ENCODE peak calls at places on chromosomes 7 and 10, in five cellular contexts. One of them, this sample, is unnamed.

GRCh38 chr7:133275008-133275407 is 22.1 kb downstream of the EXOC4 start:
- DNase-seq in AG09309: no peak
- DNase-seq in foreskin fibroblast: no peak
- DNase-seq in tibial artery: no peak
- DNase-seq in cardiac muscle cell: no peak
- DNase-seq in this sample: no peak

GRCh38 chr10:61750943-61751471 is 88.3 kb downstream of the CABCOCO1 start:
- DNase-seq in cardiac muscle cell: peak
- DNase-seq in tibial artery: peak
- DNase-seq in AG09309: no peak
- DNase-seq in foreskin fibroblast: peak
- DNase-seq in this sample: peak

GRCh38 chr10:28332699-28333098 is 29.8 kb upstream of the MPP7 start:
- DNase-seq in foreskin fibroblast: no peak
- DNase-seq in cardiac muscle cell: no peak
- DNase-seq in AG09309: no peak
- DNase-seq in tibial artery: no peak
- DNase-seq in this sample: no peak

GRCh38 chr7:30062587-30062986 is 34.4 kb downstream of the PLEKHA8 start:
- DNase-seq in AG09309: peak
- DNase-seq in tibial artery: no peak
- DNase-seq in foreskin fibroblast: peak
- DNase-seq in cardiac muscle cell: peak
- DNase-seq in this sample: peak

GRCh38 chr7:18226598-18226997 is 199.0 kb upstream of the PRPS1L1 start:
- DNase-seq in foreskin fibroblast: no peak
- DNase-seq in cardiac muscle cell: no peak
- DNase-seq in AG09309: no peak
- DNase-seq in tibial artery: no peak
- DNase-seq in this sample: no peak

GRCh38 chr7:123208793-123209192 is 9.0 kb upstream of the SLC13A1 start:
- DNase-seq in cardiac muscle cell: peak
- DNase-seq in foreskin fibroblast: no peak
- DNase-seq in tibial artery: no peak
- DNase-seq in AG09309: no peak
- DNase-seq in this sample: peak

GRCh38 chr7:92763636-92764423 is 72.5 kb downstream of the CDK6 start:
- DNase-seq in cardiac muscle cell: peak
- DNase-seq in AG09309: no peak
- DNase-seq in foreskin fibroblast: peak
- DNase-seq in tibial artery: no peak
- DNase-seq in this sample: peak

GRCh38 chr10:123952099-123952498 is 60.5 kb upstream of the CPXM2 start:
- DNase-seq in foreskin fibroblast: no peak
- DNase-seq in cardiac muscle cell: no peak
- DNase-seq in tibial artery: no peak
- DNase-seq in AG09309: no peak
- DNase-seq in this sample: no peak

GRCh38 chr7:23109470-23109869 is 3.9 kb downstream of the KLHL7 start:
- DNase-seq in AG09309: no peak
- DNase-seq in cardiac muscle cell: no peak
- DNase-seq in foreskin fibroblast: no peak
- DNase-seq in tibial artery: no peak
- DNase-seq in this sample: no peak

GRCh38 chr10:7787857-7788639 is at the start of the genes ATP5F1C and KIN:
- DNase-seq in tibial artery: peak
- DNase-seq in foreskin fibroblast: peak
- DNase-seq in AG09309: peak
- DNase-seq in cardiac muscle cell: peak
- DNase-seq in this sample: peak

GRCh38 chr7:106126170-106126938 is 14.2 kb upstream of the SYPL1 start:
- DNase-seq in AG09309: no peak
- DNase-seq in tibial artery: no peak
- DNase-seq in foreskin fibroblast: peak
- DNase-seq in cardiac muscle cell: peak
- DNase-seq in this sample: no peak

GRCh38 chr10:130411496-130412070 is 275.4 kb downstream of the GLRX3 start:
- DNase-seq in AG09309: no peak
- DNase-seq in tibial artery: no peak
- DNase-seq in foreskin fibroblast: no peak
- DNase-seq in cardiac muscle cell: no peak
- DNase-seq in this sample: no peak

GRCh38 chr7:71486856-71487628 is 355.1 kb downstream of the GALNT17 start:
- DNase-seq in tibial artery: peak
- DNase-seq in cardiac muscle cell: peak
- DNase-seq in AG09309: no peak
- DNase-seq in foreskin fibroblast: peak
- DNase-seq in this sample: peak

GRCh38 chr10:133365461-133366129 is 7.6 kb downstream of the ECHS1 start:
- DNase-seq in foreskin fibroblast: no peak
- DNase-seq in cardiac muscle cell: no peak
- DNase-seq in tibial artery: no peak
- DNase-seq in AG09309: no peak
- DNase-seq in this sample: no peak

GRCh38 chr10:133366130-133366478 is 7.0 kb downstream of the ECHS1 start:
- DNase-seq in foreskin fibroblast: no peak
- DNase-seq in cardiac muscle cell: no peak
- DNase-seq in tibial artery: no peak
- DNase-seq in AG09309: no peak
- DNase-seq in this sample: no peak

GRCh38 chr10:133366751-133367150 is 6.4 kb downstream of the ECHS1 start:
- DNase-seq in foreskin fibroblast: no peak
- DNase-seq in tibial artery: peak
- DNase-seq in cardiac muscle cell: no peak
- DNase-seq in AG09309: no peak
- DNase-seq in this sample: no peak

GRCh38 chr10:133362846-133363245 is 5.0 kb upstream of the FUOM start:
- DNase-seq in foreskin fibroblast: no peak
- DNase-seq in tibial artery: no peak
- DNase-seq in AG09309: no peak
- DNase-seq in cardiac muscle cell: no peak
- DNase-seq in this sample: no peak

DNA sequence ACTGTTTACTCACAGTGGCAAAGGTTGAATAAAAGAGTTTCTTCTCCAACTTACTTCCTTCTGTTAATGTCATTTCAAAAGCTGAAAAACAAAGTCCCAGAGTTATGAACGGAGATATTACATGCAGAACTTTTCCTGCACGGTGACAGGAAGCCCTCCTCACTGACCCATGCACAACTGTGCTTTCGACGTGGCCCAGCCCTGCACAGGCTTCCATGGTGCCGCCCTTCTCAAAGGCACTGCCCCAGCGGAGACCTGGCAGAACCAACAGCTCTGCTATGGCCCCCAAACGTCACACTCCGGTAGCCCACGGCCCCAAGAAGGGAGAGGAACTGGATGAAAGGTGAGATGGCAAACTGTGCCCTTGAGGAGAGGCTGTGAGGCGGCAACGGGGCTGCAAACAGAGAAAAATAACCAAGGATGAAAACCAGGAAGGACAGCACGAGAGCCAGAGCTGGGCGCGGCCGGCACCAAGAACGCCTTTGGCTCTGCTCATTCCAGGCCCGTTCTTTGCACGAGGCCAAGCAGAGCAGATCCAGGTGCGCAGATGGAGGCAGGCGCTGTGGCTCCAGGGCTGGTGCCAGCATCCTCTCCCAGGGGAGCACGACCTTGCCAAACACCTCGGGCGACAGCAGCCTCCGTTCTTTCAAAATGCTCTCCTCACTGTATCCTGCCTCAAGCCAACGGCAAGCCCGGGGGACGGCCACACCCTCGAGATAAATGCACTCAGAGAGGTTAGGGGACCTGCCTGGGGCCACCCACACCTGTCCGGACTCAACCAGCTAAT is 7.0 kb upstream of the FUOM start:
- DNase-seq in tibial artery: no peak
- DNase-seq in AG09309: no peak
- DNase-seq in foreskin fibroblast: no peak
- DNase-seq in cardiac muscle cell: no peak
- DNase-seq in this sample: no peak
- H3K4me3 ChIP-seq in tibial artery: no peak
- H3K4me3 ChIP-seq in AG09309: no peak
- H3K4me3 ChIP-seq in foreskin fibroblast: no peak
- H3K4me3 ChIP-seq in cardiac muscle cell: no peak
- H3K4me3 ChIP-seq in this sample: no peak

GRCh38 chr10:46229144-46229563 is 57.6 kb upstream of the ANTXRL start:
- DNase-seq in AG09309: no peak
- DNase-seq in tibial artery: peak
- DNase-seq in cardiac muscle cell: peak
- DNase-seq in foreskin fibroblast: no peak
- DNase-seq in this sample: no peak
- TF ChIP-seq CTCF in AG09309: peak
- TF ChIP-seq CTCF in tibial artery: peak
- TF ChIP-seq CTCF in cardiac muscle cell: peak
- TF ChIP-seq CTCF in foreskin fibroblast: peak
- TF ChIP-seq CTCF in this sample: peak

GRCh38 chr10:1240341-1240775 is 184.2 kb downstream of the WDR37 start:
- DNase-seq in foreskin fibroblast: no peak
- DNase-seq in tibial artery: no peak
- DNase-seq in AG09309: no peak
- DNase-seq in cardiac muscle cell: no peak
- DNase-seq in this sample: no peak
- H3K4me3 ChIP-seq in foreskin fibroblast: no peak
- H3K4me3 ChIP-seq in tibial artery: no peak
- H3K4me3 ChIP-seq in AG09309: no peak
- H3K4me3 ChIP-seq in cardiac muscle cell: no peak
- H3K4me3 ChIP-seq in this sample: no peak

GRCh38 chr10:96721207-96721572 is 876 bp upstream of the PIK3AP1 start:
- DNase-seq in foreskin fibroblast: no peak
- DNase-seq in cardiac muscle cell: no peak
- DNase-seq in AG09309: no peak
- DNase-seq in tibial artery: no peak
- DNase-seq in this sample: no peak
- TF ChIP-seq CTCF in foreskin fibroblast: no peak
- TF ChIP-seq CTCF in cardiac muscle cell: no peak
- TF ChIP-seq CTCF in AG09309: no peak
- TF ChIP-seq CTCF in tibial artery: no peak
- TF ChIP-seq CTCF in this sample: no peak

DNA sequence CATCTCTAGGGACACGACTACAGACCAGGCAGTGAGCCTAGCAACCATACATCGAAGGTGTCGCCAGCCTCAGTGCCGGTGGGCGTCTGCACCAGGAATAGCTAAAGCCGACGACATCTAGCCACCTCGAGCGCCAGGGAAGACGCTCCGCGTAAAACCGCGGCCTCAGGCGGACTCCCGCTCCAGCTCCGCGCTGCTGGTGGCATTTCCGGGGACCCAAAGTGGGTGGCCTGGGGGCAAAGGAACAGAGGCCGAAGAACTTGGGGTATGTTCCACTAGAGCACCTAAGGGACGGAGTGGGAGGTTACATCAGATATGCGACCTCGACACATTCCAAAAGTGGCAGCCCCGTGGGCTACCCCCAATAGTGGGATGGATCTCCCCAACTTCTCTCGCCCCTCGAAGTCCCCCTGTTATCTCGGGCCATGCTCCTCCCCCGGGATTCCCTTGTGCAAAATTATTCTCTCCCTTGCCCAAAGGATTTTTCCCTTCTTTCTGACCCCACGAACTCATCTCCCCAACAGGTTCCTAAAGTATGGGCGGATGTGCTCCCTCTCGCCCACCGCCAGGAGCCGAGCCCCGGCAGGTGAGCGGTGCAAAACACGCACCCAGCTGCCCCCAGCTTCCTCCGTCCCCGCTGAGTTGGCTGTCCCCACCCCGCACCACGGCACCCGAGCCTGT is 1.2 kb downstream of the KCNMA1 start:
- DNase-seq in foreskin fibroblast: no peak
- DNase-seq in cardiac muscle cell: no peak
- DNase-seq in tibial artery: peak
- DNase-seq in AG09309: no peak
- DNase-seq in this sample: no peak
- H3K4me3 ChIP-seq in foreskin fibroblast: peak
- H3K4me3 ChIP-seq in cardiac muscle cell: peak
- H3K4me3 ChIP-seq in tibial artery: peak
- H3K4me3 ChIP-seq in AG09309: peak
- H3K4me3 ChIP-seq in this sample: peak

GRCh38 chr7:19725770-19726169 is 16.9 kb upstream of the POLR1F start:
- DNase-seq in cardiac muscle cell: no peak
- DNase-seq in tibial artery: no peak
- DNase-seq in foreskin fibroblast: no peak
- DNase-seq in AG09309: no peak
- DNase-seq in this sample: no peak
- TF ChIP-seq CTCF in cardiac muscle cell: no peak
- TF ChIP-seq CTCF in tibial artery: no peak
- TF ChIP-seq CTCF in foreskin fibroblast: no peak
- TF ChIP-seq CTCF in AG09309: no peak
- TF ChIP-seq CTCF in this sample: no peak

This sample was measured in fibroblast of villous mesenchyme.